ENCODE peak calls at places on chromosomes 12 and 14, in four cellular contexts. A is tibial nerve, K is spleen, U is gastrocnemius medialis. C is an unnamed sample.
A peak's percentile ranks its signal among the peaks of the same experiment; 100 is the strongest.

GRCh38 chr14:89621009-89621421 is 204.0 kb upstream of the FOXN3 start:
- DNase-seq in A (no peak), K (no peak), U (no peak), C (no peak)

GRCh38 chr14:21498540-21499526 is 12.3 kb downstream of the METTL3 start:
- DNase-seq in A (no peak), K (no peak), U (no peak), C (no peak)

GRCh38 chr14:102891556-102891955 is 30.9 kb upstream of the AMN start:
- DNase-seq in A (no peak), K (no peak), U (no peak), C (no peak)

GRCh38 chr12:16984484-16984883 is 378.5 kb upstream of the LMO3 start:
- DNase-seq in A (no peak), K (no peak), U (no peak), C (no peak)

GRCh38 chr12:50751921-50752721 is 11.8 kb upstream of the ATF1 start:
- DNase-seq in A (no peak), K (no peak), U (peak; percentile 52), C (no peak)

GRCh38 chr12:45543887-45544286 is 185.6 kb upstream of the ARID2 start:
- DNase-seq in A (no peak), K (no peak), U (peak; percentile 15), C (no peak)

GRCh38 chr12:116718578-116719454 is 19.1 kb downstream of the SPRING1 start:
- DNase-seq in A (no peak), K (no peak), U (no peak), C (no peak)

GRCh38 chr14:37047226-37047625 is 125.2 kb downstream of the SLC25A21 start:
- DNase-seq in A (no peak), K (no peak), U (no peak), C (no peak)

GRCh38 chr12:32671930-32672785 is 6.9 kb upstream of the DNM1L start:
- DNase-seq in A (no peak), K (no peak), U (no peak), C (no peak)

GRCh38 chr14:92572050-92572449 is 58.5 kb downstream of the RIN3 start:
- DNase-seq in A (no peak), K (no peak), U (no peak), C (no peak)

GRCh38 chr14:94775875-94776217 is 5.9 kb upstream of the GSC start:
- DNase-seq in A (no peak), K (no peak), U (no peak), C (no peak)

GRCh38 chr14:53519137-53519536 is 366.0 kb upstream of the DDHD1 start:
- DNase-seq in A (no peak), K (no peak), U (no peak), C (no peak)

GRCh38 chr12:69471667-69472385 is 1.6 kb downstream of the FRS2 start:
- DNase-seq in A (no peak), K (no peak), U (no peak), C (no peak)

GRCh38 chr14:22752422-22752821 is 14.1 kb upstream of the OXA1L start:
- DNase-seq in A (no peak), K (no peak), U (no peak), C (no peak)

GRCh38 chr12:91902860-91903683 is 242.6 kb downstream of the BTG1 start:
- DNase-seq in A (no peak), K (no peak), U (no peak), C (no peak)

GRCh38 chr14:39240769-39241168 is 7.1 kb downstream of the MIA2 start:
- DNase-seq in A (no peak), K (no peak), U (no peak), C (no peak)

GRCh38 chr14:78836777-78837176 is 666.6 kb downstream of the NRXN3 start:
- DNase-seq in A (no peak), K (no peak), U (peak; percentile 11), C (peak; percentile 34)

GRCh38 chr12:26853303-26854027 is 20.5 kb upstream of the ITPR2 start:
- DNase-seq in A (peak; percentile 46), K (peak; percentile 89), U (peak; percentile 50), C (peak; percentile 65)

GRCh38 chr14:94144765-94145164 is 15.4 kb upstream of the IFI27L2 start:
- DNase-seq in A (no peak), K (no peak), U (peak; percentile 18), C (no peak)

GRCh38 chr14:105430535-105430934 is 10.9 kb downstream of the MTA1 start:
- DNase-seq in A (no peak), K (no peak), U (no peak), C (no peak)

GRCh38 chr14:74203546-74203945 is 35.7 kb upstream of the VSX2 start:
- DNase-seq in A (no peak), K (no peak), U (no peak), C (no peak)

GRCh38 chr14:74202113-74202512 is 37.1 kb upstream of the VSX2 start:
- DNase-seq in A (no peak), K (no peak), U (no peak), C (no peak)

GRCh38 chr14:74204481-74204880 is 34.8 kb upstream of the VSX2 start:
- DNase-seq in A (no peak), K (no peak), U (no peak), C (no peak)

GRCh38 chr14:74198441-74199234 is 40.6 kb upstream of the VSX2 start:
- DNase-seq in A (no peak), K (no peak), U (no peak), C (no peak)
- TF ChIP-seq CTCF in A (no peak), K (no peak), U (no peak), C (no peak)

GRCh38 chr12:549476-550082 is 89.8 kb downstream of the B4GALNT3 start:
- DNase-seq in A (no peak), K (peak; percentile 70), U (no peak), C (no peak)

GRCh38 chr12:554001-554285 is 94.2 kb downstream of the B4GALNT3 start:
- DNase-seq in A (no peak), K (peak; percentile 58), U (no peak), C (no peak)

GRCh38 chr12:550473-551260 is 90.9 kb downstream of the B4GALNT3 start:
- DNase-seq in A (no peak), K (peak; percentile 61), U (peak; percentile 58), C (no peak)

GRCh38 chr12:553216-554000 is 93.7 kb downstream of the B4GALNT3 start:
- DNase-seq in A (no peak), K (peak; percentile 78), U (no peak), C (no peak)

DNA sequence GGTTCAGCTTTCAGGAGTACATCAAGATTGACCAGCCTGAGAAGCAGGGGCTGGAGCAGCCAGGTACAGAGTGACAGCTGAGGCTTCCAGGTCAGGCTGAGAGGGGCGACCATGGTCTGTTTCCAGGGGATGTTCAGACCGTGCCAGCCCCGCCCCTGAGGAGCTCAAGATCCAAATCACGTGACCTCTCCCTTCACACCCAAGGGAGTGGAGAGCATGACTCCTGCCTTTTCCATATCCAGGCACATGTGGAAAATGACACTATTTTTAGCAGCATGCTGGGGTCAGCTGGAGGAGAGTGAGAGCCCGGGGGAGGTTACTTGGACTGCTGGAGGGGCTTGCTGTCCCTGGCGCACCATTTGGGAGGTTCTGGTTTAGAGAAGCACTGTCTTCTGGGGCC is 92.7 kb downstream of the B4GALNT3 start:
- DNase-seq in A (no peak), K (peak; percentile 44), U (no peak), C (no peak)
- H3K4me1 ChIP-seq in A (peaks cover 6% of the 10 kb centered on the region), K (peaks cover 14% of the 10 kb centered on the region), U (peaks cover 13% of the 10 kb centered on the region), C (peaks cover 59% of the 10 kb centered on the region)

GRCh38 chr12:56266634-56267442 is at the start of gene COQ10A:
- DNase-seq in A (peak; percentile 82), K (peak; percentile 97), U (peak; percentile 94), C (peak; percentile 92)

GRCh38 chr12:56261503-56262230 is 3.5 kb upstream of the ANKRD52 start:
- DNase-seq in A (no peak), K (no peak), U (peak; percentile 81), C (no peak)

GRCh38 chr12:56271031-56271430 is 4.3 kb downstream of the COQ10A start:
- DNase-seq in A (no peak), K (no peak), U (peak; percentile 74), C (no peak)

GRCh38 chr12:56267443-56268071 is 815 bp downstream of the COQ10A start:
- DNase-seq in A (no peak), K (no peak), U (peak; percentile 85), C (peak; percentile 63)
- H3K27ac ChIP-seq in A (peak overlapping the region; percentile 91), K (peak overlapping the region; percentile 67), U (peak overlapping the region; percentile 99), C (peak overlapping the region; percentile 94)

DNA sequence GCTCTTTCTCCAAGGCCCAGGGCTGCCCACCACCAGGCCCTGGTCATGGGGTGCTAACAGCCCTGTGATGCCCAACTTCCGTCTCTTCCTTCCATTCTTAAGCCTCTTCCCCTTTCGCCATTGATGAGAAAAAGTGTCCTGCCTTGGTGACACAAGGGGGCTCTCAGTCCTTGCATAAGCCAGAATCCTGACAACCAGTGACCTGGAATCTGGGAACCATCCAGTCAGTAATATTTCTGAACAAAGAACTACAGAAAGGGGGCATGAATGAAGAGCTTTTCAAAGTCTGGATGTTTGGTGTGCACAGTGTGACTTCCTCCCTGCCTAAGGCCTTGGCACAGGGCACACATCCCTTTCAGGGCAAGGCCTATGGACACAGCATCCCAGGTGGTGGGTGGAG is 49.7 kb upstream of the GPATCH2L start:
- DNase-seq in A (no peak), K (no peak), U (no peak), C (no peak)
- TF ChIP-seq CTCF in A (no peak), K (no peak), U (no peak), C (no peak)

GRCh38 chr12:11834925-11835324 is 185.5 kb downstream of the ETV6 start:
- DNase-seq in A (no peak), K (no peak), U (no peak), C (no peak)
- H3K4me1 ChIP-seq in A (peaks cover 51% of the 10 kb centered on the region), K (peaks cover 100% of the 10 kb centered on the region), U (peaks cover 25% of the 10 kb centered on the region), C (peaks cover 30% of the 10 kb centered on the region)

DNA sequence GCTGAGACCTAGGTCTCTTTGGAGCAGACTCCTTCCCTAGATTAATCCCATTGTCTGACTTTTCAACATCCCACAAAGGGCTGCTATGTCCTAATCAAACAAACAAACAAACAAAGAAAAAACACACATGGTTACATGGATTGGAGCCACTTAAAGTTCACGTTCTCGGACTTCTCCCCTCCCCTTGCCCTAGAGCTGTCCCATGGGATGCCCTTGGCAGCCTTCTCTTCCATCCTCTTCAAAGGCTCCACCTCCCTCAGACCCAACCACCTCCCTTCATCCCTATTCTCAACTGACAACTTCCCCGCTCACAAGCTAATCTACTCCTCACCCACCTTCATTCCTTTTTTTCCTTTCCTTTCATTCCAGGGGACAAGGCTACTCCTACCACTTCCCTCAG is 40.5 kb downstream of the GPR135 start:
- DNase-seq in A (peak; percentile 42), K (no peak), U (peak; percentile 37), C (peak; percentile 73)
- H3K27ac ChIP-seq in A (peak overlapping the region; percentile 30), K (no peak overlapping the region), U (peak overlapping the region; percentile 62), C (peak overlapping the region; percentile 75)

GRCh38 chr12:96985515-96986362 is 78.7 kb downstream of the NEDD1 start:
- DNase-seq in A (no peak), K (peak; percentile 83), U (no peak), C (no peak)

GRCh38 chr12:96986883-96987523 is 79.9 kb downstream of the NEDD1 start:
- DNase-seq in A (no peak), K (no peak), U (no peak), C (no peak)

GRCh38 chr12:96988919-96989318 is 81.9 kb downstream of the NEDD1 start:
- DNase-seq in A (no peak), K (no peak), U (no peak), C (no peak)

GRCh38 chr12:96994900-96995299 is 87.8 kb downstream of the NEDD1 start:
- DNase-seq in A (no peak), K (no peak), U (no peak), C (no peak)

GRCh38 chr12:96989916-96990315 is 82.9 kb downstream of the NEDD1 start:
- DNase-seq in A (no peak), K (no peak), U (no peak), C (no peak)
- TF ChIP-seq CTCF in A (no peak), K (no peak), U (no peak), C (no peak)

GRCh38 chr12:130788515-130788914 is 50.5 kb downstream of the STX2 start:
- DNase-seq in A (no peak), K (no peak), U (no peak), C (no peak)
- H3K4me1 ChIP-seq in A (no peaks in the 10 kb centered on the region), K (no peaks in the 10 kb centered on the region), U (no peaks in the 10 kb centered on the region), C (no peaks in the 10 kb centered on the region)